ENCODE peak calls at places on chromosome 7, in seven cellular contexts. H, E, R, N, P, O and Y are unnamed samples.

GRCh38 chr7:94059747-94060146 is 55.6 kb upstream of the BET1 start:
- DNase-seq in H (no peak), N (no peak), P (peak), E (peak), R (no peak), O (no peak), Y (peak)

GRCh38 chr7:149266451-149266850 is 4.5 kb downstream of the ZNF783 start:
- DNase-seq in H (no peak), P (no peak), N (no peak), O (no peak), E (no peak), R (no peak), Y (no peak)

GRCh38 chr7:31761646-31762045 is 74.6 kb downstream of the PPP1R17 start:
- DNase-seq in R (no peak), H (peak), P (peak), E (no peak), N (no peak), O (no peak), Y (no peak)

GRCh38 chr7:2175514-2175913 is 57.2 kb downstream of the MAD1L1 start:
- DNase-seq in P (peak), N (no peak), H (peak), E (peak), O (no peak), R (no peak), Y (peak)

GRCh38 chr7:92402920-92403759 is 44.1 kb upstream of the GATAD1 start:
- DNase-seq in R (no peak), O (no peak), P (peak), E (peak), N (no peak), H (no peak), Y (peak)

GRCh38 chr7:29013062-29013461 is 54.9 kb upstream of the TRIL start:
- DNase-seq in E (no peak), H (no peak), O (no peak), P (no peak), N (no peak), R (no peak), Y (no peak)

GRCh38 chr7:71408276-71408675 is 276.3 kb downstream of the GALNT17 start:
- DNase-seq in E (no peak), R (no peak), H (no peak), O (no peak), P (no peak), N (no peak), Y (no peak)

GRCh38 chr7:5773661-5774086 is 7.8 kb downstream of the RNF216 start:
- DNase-seq in R (no peak), O (no peak), E (peak), N (no peak), P (peak), H (no peak), Y (peak)

GRCh38 chr7:16801111-16801542 is 3.7 kb downstream of the AGR2 start:
- DNase-seq in P (peak), E (peak), R (no peak), N (no peak), O (no peak), H (no peak), Y (peak)

GRCh38 chr7:15801565-15801964 is 115.1 kb upstream of the MEOX2 start:
- DNase-seq in O (no peak), R (no peak), H (peak), E (peak), P (peak), N (no peak), Y (peak)

GRCh38 chr7:93117852-93118530 is at the start of gene SAMD9:
- DNase-seq in E (peak), O (peak), N (peak), H (peak), R (no peak), P (peak), Y (peak)

GRCh38 chr7:33650828-33651227 is 254.5 kb upstream of the BMPER start:
- DNase-seq in E (no peak), P (peak), O (no peak), N (no peak), R (no peak), H (no peak), Y (no peak)

GRCh38 chr7:144024213-144024612 is 24.1 kb downstream of the OR6B1 start:
- DNase-seq in O (no peak), N (no peak), R (no peak), E (no peak), P (no peak), H (no peak), Y (no peak)

GRCh38 chr7:106063692-106064091 is 48.4 kb downstream of the SYPL1 start:
- DNase-seq in N (no peak), E (no peak), P (no peak), H (no peak), R (no peak), O (peak), Y (no peak)

GRCh38 chr7:16393862-16394422 is 27.4 kb downstream of the CRPPA start:
- DNase-seq in R (no peak), P (no peak), H (no peak), N (no peak), O (no peak), E (no peak), Y (no peak)

GRCh38 chr7:106766551-106766950 is 98.5 kb upstream of the PIK3CG start:
- DNase-seq in H (no peak), E (peak), R (no peak), O (no peak), P (no peak), N (no peak), Y (no peak)

GRCh38 chr7:38178695-38179344 is 775 bp downstream of the STARD3NL start:
- DNase-seq in E (peak), N (no peak), H (no peak), O (no peak), P (peak), R (no peak), Y (peak)

GRCh38 chr7:70630647-70631457 is 501.1 kb upstream of the GALNT17 start:
- DNase-seq in P (peak), O (no peak), N (no peak), E (peak), R (no peak), H (peak), Y (peak)

GRCh38 chr7:148809856-148810255 is 74.2 kb downstream of the EZH2 start:
- DNase-seq in N (no peak), H (no peak), R (no peak), P (no peak), O (no peak), E (no peak), Y (no peak)

GRCh38 chr7:2209961-2210323 is 22.8 kb downstream of the MAD1L1 start:
- DNase-seq in N (no peak), P (no peak), R (no peak), H (no peak), E (no peak), O (no peak), Y (no peak)

GRCh38 chr7:71785216-71785615 is 626.9 kb downstream of the CALN1 start:
- DNase-seq in R (no peak), E (no peak), N (no peak), P (no peak), H (no peak), O (no peak), Y (no peak)

GRCh38 chr7:144038887-144039286 is 9.9 kb upstream of the OR2A5 start:
- DNase-seq in P (no peak), R (no peak), N (no peak), O (no peak), H (no peak), E (no peak), Y (no peak)

GRCh38 chr7:148699024-148699771 is 495 bp downstream of the CUL1 start:
- DNase-seq in P (peak), R (peak), O (peak), H (peak), E (peak), N (peak), Y (peak)

GRCh38 chr7:139936760-139937310 is 107.8 kb downstream of the TBXAS1 start:
- DNase-seq in H (no peak), N (no peak), P (peak), E (peak), O (no peak), R (no peak), Y (peak)

GRCh38 chr7:1666251-1666778 is 3.8 kb upstream of the ELFN1 start:
- DNase-seq in O (no peak), R (peak), H (no peak), E (no peak), P (no peak), N (no peak), Y (no peak)

GRCh38 chr7:158097511-158098124 is 490.0 kb downstream of the PTPRN2 start:
- DNase-seq in H (no peak), O (no peak), N (no peak), E (no peak), R (no peak), P (no peak), Y (no peak)

GRCh38 chr7:107661081-107661864 is 645 bp downstream of the SLC26A4 start:
- DNase-seq in E (peak), N (peak), O (peak), R (peak), H (peak), P (peak), Y (peak)

GRCh38 chr7:2761801-2762497 is 73.9 kb downstream of the AMZ1 start:
- DNase-seq in O (no peak), H (no peak), E (no peak), R (no peak), P (no peak), N (no peak), Y (no peak)

GRCh38 chr7:67841896-67842295 is 845.3 kb downstream of the TYW1 start:
- DNase-seq in N (no peak), H (no peak), E (no peak), R (no peak), P (no peak), O (no peak), Y (no peak)

GRCh38 chr7:142459557-142459963 is 201.7 kb upstream of the PRSS58 start:
- DNase-seq in E (peak), P (peak), H (no peak), O (peak), N (no peak), R (no peak), Y (peak)

GRCh38 chr7:66497346-66497745 is 131.3 kb upstream of the KCTD7 start:
- DNase-seq in E (no peak), R (no peak), H (no peak), N (no peak), P (no peak), O (no peak), Y (no peak)

DNA sequence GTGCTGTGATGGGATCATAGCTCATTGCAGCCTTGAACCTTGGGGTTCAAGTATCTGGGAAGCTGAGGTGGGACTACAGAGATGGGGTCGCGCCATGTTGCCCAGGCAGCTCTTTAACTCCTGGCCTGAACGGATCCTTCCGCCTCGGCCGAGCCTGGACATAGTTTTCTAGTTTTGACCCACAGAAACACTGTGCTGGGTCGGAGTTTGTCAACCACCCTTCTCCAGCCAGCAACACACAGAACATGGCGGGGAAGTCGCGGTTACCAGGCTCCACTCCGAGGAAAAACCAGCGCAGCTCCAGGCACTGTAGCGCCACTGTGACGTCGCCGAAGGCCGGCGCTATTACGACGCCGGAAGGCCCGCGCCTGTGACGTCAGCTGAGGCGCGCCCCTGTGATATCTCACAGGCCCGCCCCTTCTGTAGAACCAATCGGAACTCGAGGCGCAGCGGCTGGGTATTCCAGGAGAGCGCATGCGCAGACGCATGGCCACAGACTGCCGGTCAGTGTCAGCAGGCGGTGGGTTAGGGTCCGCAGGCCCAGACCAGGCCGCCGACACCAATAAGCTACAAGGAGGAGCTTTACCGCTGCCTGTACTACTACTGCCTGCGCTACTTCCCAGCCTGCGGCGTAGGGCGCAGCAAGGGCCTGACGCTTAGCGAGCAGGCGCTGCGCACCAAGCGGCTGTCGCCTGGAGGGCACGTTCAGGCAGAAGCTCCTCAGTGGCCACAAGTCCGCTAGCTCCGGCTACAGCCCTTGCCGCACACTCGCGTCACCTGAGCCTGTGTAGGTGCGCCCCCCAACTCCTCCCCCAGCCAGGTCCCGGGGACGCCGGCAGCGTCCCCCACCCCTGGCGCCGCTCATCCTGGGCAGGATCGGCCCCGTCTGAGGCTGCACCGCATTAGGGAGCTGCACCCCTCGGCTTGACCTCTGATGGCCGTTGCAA is 135.2 kb upstream of the KCTD7 start:
- DNase-seq in R (peak), H (peak), N (peak), P (peak), O (peak), E (peak), Y (peak)
- TF ChIP-seq CTCF in R (peak), H (no peak), N (no peak), P (no peak), O (no peak), E (no peak), Y (peak)

GRCh38 chr7:35424869-35425495 is 171.1 kb upstream of the TBX20 start:
- DNase-seq in N (peak), O (peak), P (peak), E (peak), H (no peak), R (peak), Y (peak)
- TF ChIP-seq CTCF in N (peak), O (peak), P (peak), E (peak), H (no peak), R (peak), Y (peak)

GRCh38 chr7:77326131-77326530 is 90.0 kb downstream of the GSAP start:
- DNase-seq in O (no peak), P (peak), N (no peak), H (no peak), R (no peak), E (peak), Y (no peak)

GRCh38 chr7:77327067-77327931 is 88.8 kb downstream of the GSAP start:
- DNase-seq in E (peak), R (no peak), P (peak), H (no peak), O (no peak), N (no peak), Y (peak)

GRCh38 chr7:77328669-77329068 is 87.5 kb downstream of the GSAP start:
- DNase-seq in H (no peak), R (no peak), P (peak), O (no peak), N (no peak), E (peak), Y (peak)

GRCh38 chr7:77329466-77330168 is 86.5 kb downstream of the GSAP start:
- DNase-seq in O (no peak), N (no peak), P (no peak), R (no peak), E (no peak), H (no peak), Y (no peak)

DNA sequence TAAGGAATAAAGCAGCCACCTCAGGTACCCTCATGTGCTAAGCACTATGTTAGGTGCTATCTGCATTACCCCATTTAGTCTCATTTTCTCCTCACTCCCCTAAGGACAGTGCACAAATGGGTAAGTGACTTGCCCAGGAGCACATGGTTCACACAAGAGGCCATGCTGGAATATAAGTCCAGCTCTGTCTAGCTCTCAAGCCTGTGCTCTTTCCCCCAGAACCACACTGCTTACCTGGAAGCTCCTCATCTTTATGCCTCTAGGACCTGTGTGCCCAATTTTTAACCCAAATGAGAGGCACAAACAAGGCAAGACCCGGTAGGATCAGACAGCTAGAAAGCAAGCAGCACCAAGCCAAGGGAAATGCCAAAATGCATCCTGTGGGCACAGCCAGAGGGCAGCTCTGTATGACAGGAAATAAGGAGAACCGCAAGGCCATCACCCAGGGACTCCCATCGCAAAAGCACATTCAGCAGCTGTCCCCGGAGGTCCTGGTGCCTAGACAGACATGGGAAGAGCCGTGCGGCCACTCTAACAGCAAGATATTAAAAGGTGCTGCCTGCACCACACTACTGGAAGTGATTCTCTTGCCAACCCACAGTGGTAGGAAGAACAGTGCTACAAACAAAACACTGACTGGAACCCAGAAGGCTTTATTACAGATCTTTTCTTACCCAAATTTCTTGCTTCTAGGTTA is 88.1 kb downstream of the GSAP start:
- DNase-seq in N (no peak), R (no peak), P (no peak), E (no peak), O (no peak), H (no peak), Y (no peak)
- TF ChIP-seq CTCF in N (no peak), R (no peak), P (no peak), E (no peak), O (no peak), H (no peak), Y (no peak)

GRCh38 chr7:138770904-138771303 is 26.9 kb upstream of the TMEM213 start:
- DNase-seq in R (no peak), N (no peak), H (no peak), O (no peak), E (no peak), P (no peak), Y (no peak)

GRCh38 chr7:138776156-138776833 is 21.5 kb upstream of the TMEM213 start:
- DNase-seq in R (no peak), P (no peak), H (no peak), O (peak), E (no peak), N (no peak), Y (no peak)

GRCh38 chr7:138768251-138768650 is 29.5 kb upstream of the TMEM213 start:
- DNase-seq in H (no peak), N (no peak), R (no peak), E (no peak), O (no peak), P (no peak), Y (no peak)

GRCh38 chr7:138773176-138773575 is 24.6 kb upstream of the TMEM213 start:
- DNase-seq in E (no peak), N (no peak), R (no peak), O (no peak), H (no peak), P (no peak), Y (no peak)

DNA sequence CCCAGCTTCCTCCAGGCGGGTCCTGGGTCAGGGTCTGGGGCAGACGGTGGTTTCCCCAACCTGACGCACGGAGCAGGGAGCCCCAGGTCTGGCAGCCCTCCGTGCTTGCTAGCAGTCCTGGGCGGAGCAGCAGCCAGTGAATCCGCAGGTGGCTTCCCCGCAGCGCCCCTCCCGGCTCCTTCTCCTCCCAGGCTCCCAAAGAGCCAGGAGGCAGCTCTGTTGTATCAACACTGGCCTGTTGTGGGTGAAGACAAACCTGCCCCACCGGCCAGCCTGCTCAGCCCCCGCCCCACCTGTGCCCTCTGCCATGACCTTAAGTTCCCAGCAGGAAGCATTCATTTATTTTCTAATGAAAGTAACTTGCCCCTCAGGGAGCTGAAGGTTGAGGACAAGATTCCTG is 24.0 kb upstream of the TMEM213 start:
- DNase-seq in R (peak), O (no peak), N (no peak), H (no peak), E (no peak), P (no peak), Y (no peak)
- TF ChIP-seq CTCF in R (peak), O (no peak), N (no peak), H (no peak), E (no peak), P (no peak), Y (no peak)

DNA sequence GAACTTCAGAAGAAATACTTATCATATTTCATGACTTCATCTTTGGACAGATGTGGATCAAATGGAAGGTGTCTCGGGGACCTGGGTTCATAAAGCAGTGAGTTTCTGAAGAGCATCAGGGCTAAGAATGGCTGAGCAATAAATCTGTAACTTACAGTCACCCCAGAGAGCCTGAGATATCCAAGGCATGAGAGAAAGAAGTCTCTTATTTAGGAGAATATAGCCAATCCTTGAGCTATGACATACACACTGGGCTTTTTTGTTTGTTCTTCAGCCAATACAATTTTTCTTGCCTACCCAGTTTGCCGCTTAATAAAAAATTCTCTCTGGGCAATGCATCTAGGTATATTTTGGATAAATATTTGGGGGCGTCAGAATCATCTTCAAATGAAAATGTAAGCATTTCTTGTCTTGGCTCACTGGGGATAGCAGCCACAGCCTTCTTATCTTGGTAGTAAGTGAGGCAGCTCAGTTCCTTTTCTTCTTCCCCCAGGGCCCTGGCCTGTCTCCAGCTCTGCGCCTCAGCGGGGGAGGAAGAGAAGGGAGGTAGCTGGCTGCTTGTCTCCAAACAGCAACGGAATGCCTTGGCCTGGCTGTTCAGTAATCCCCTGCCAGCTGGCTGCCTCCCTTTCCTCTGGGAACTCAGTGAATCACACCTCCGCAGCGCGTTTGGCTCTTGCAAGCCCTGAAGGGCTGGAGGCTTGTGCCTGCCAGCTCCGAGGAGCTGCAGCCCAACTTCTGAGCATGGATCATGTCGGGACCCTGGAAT is 252.8 kb upstream of the INHBA start:
- DNase-seq in O (peak), E (peak), R (no peak), H (peak), P (peak), N (no peak), Y (peak)
- TF ChIP-seq CTCF in O (no peak), E (no peak), R (no peak), H (no peak), P (no peak), N (no peak), Y (no peak)

GRCh38 chr7:50534690-50535290 is 30.4 kb downstream of the DDC start:
- DNase-seq in H (no peak), O (no peak), P (peak), R (no peak), N (no peak), E (peak), Y (peak)
- TF ChIP-seq CTCF in H (no peak), O (no peak), P (peak), R (no peak), N (no peak), E (no peak), Y (peak)

GRCh38 chr7:73865738-73866445 is 4.9 kb downstream of the TMEM270 start:
- DNase-seq in H (no peak), R (no peak), P (peak), N (no peak), O (no peak), E (peak), Y (peak)
- TF ChIP-seq CTCF in H (peak), R (peak), P (peak), N (peak), O (peak), E (peak), Y (peak)